ENCODE peak calls at places on chromosomes 3 and 15, in six cellular contexts. One of them, this sample, is unnamed.

GRCh38 chr3:26350853-26351252 is 271.7 kb upstream of the LRRC3B start:
- DNase-seq in iPS-NIHi11: no peak
- DNase-seq in GM12865: no peak
- DNase-seq in AG08396: no peak
- DNase-seq in HCEC 1CT: no peak
- DNase-seq in NCI-H1092: no peak
- DNase-seq in this sample: no peak

GRCh38 chr3:107328074-107328473 is 49.2 kb upstream of the CCDC54 start:
- DNase-seq in iPS-NIHi11: no peak
- DNase-seq in GM12865: no peak
- DNase-seq in AG08396: no peak
- DNase-seq in HCEC 1CT: no peak
- DNase-seq in NCI-H1092: no peak
- DNase-seq in this sample: no peak

GRCh38 chr3:3573341-3573740 is 225.9 kb upstream of the LRRN1 start:
- DNase-seq in iPS-NIHi11: no peak
- DNase-seq in GM12865: no peak
- DNase-seq in AG08396: no peak
- DNase-seq in HCEC 1CT: no peak
- DNase-seq in NCI-H1092: no peak
- DNase-seq in this sample: no peak

GRCh38 chr3:111326144-111326995 is 215.6 kb upstream of the CD96 start:
- DNase-seq in iPS-NIHi11: no peak
- DNase-seq in GM12865: no peak
- DNase-seq in AG08396: no peak
- DNase-seq in HCEC 1CT: peak
- DNase-seq in NCI-H1092: no peak
- DNase-seq in this sample: no peak

GRCh38 chr15:75454471-75455418 is 3.3 kb upstream of the SIN3A start:
- DNase-seq in iPS-NIHi11: peak
- DNase-seq in GM12865: peak
- DNase-seq in AG08396: peak
- DNase-seq in HCEC 1CT: peak
- DNase-seq in NCI-H1092: peak
- DNase-seq in this sample: no peak

GRCh38 chr3:27659279-27660021 is 62.7 kb downstream of the EOMES start:
- DNase-seq in iPS-NIHi11: peak
- DNase-seq in GM12865: peak
- DNase-seq in AG08396: peak
- DNase-seq in HCEC 1CT: peak
- DNase-seq in NCI-H1092: peak
- DNase-seq in this sample: peak

GRCh38 chr3:149576071-149576564 is 81.7 kb downstream of the WWTR1 start:
- DNase-seq in iPS-NIHi11: peak
- DNase-seq in GM12865: peak
- DNase-seq in AG08396: peak
- DNase-seq in HCEC 1CT: peak
- DNase-seq in NCI-H1092: no peak
- DNase-seq in this sample: peak

GRCh38 chr15:89003865-89004725 is 84.2 kb upstream of the ABHD2 start:
- DNase-seq in iPS-NIHi11: peak
- DNase-seq in GM12865: peak
- DNase-seq in AG08396: peak
- DNase-seq in HCEC 1CT: peak
- DNase-seq in NCI-H1092: no peak
- DNase-seq in this sample: no peak

GRCh38 chr15:49458145-49458544 is 35.1 kb downstream of the FGF7 start:
- DNase-seq in iPS-NIHi11: no peak
- DNase-seq in GM12865: no peak
- DNase-seq in AG08396: peak
- DNase-seq in HCEC 1CT: peak
- DNase-seq in NCI-H1092: no peak
- DNase-seq in this sample: no peak

GRCh38 chr3:112654979-112655378 is 14.0 kb upstream of the CCDC80 start:
- DNase-seq in iPS-NIHi11: no peak
- DNase-seq in GM12865: no peak
- DNase-seq in AG08396: no peak
- DNase-seq in HCEC 1CT: peak
- DNase-seq in NCI-H1092: no peak
- DNase-seq in this sample: no peak

This sample was measured in NCI-H446.